ENCODE peak calls at places on chromosomes 11 and 22, in five cellular contexts. O, B, Z, F and D are unnamed samples.

GRCh38 chr22:28627791-28628190 is 51.8 kb downstream of the TTC28 start:
- DNase-seq in O (no peak), B (no peak), Z (no peak), F (no peak), D (no peak)

GRCh38 chr22:38674888-38675287 is 6.9 kb upstream of the TOMM22 start:
- DNase-seq in O (no peak), B (no peak), Z (no peak), F (no peak), D (no peak)

GRCh38 chr11:119722281-119722794 is 6.7 kb downstream of the NECTIN1 start:
- DNase-seq in O (no peak), B (no peak), Z (peak; percentile 17), F (no peak), D (peak; percentile 39)

GRCh38 chr11:81987829-81988472 is 745.7 kb downstream of the FAM181B start:
- DNase-seq in O (no peak), B (no peak), Z (peak; percentile 16), F (no peak), D (no peak)

GRCh38 chr11:107713009-107713408 is 1.2 kb upstream of the SLN start:
- DNase-seq in O (no peak), B (no peak), Z (no peak), F (no peak), D (no peak)

GRCh38 chr22:32058656-32059280 is 15.7 kb downstream of the SLC5A1 start:
- DNase-seq in O (no peak), B (no peak), Z (no peak), F (no peak), D (peak; percentile 21)

GRCh38 chr11:17389205-17389956 is 922 bp upstream of the KCNJ11 start:
- DNase-seq in O (peak; percentile 70), B (peak; percentile 66), Z (no peak), F (peak; percentile 94), D (peak; percentile 95)

GRCh38 chr11:12008790-12009616 is 577 bp upstream of the DKK3 start:
- DNase-seq in O (peak; percentile 38), B (no peak), Z (no peak), F (peak; percentile 72), D (peak; percentile 88)

GRCh38 chr11:63518548-63518947 is 12.7 kb downstream of the LGALS12 start:
- DNase-seq in O (no peak), B (no peak), Z (no peak), F (peak; percentile 18), D (no peak)

GRCh38 chr11:114813216-114813615 is 134.9 kb downstream of the NXPE2 start:
- DNase-seq in O (no peak), B (no peak), Z (no peak), F (no peak), D (no peak)

GRCh38 chr22:25114369-25115362 is 85.0 kb upstream of the CRYBB3 start:
- DNase-seq in O (peak; percentile 13), B (peak; percentile 83), Z (no peak), F (no peak), D (no peak)
- H3K4me1 ChIP-seq in O (peaks cover 22% of the 10 kb centered on the region), B (peaks cover 77% of the 10 kb centered on the region), Z (no peaks in the 10 kb centered on the region), F (peaks cover 6% of the 10 kb centered on the region), D (peaks cover 21% of the 10 kb centered on the region)

DNA sequence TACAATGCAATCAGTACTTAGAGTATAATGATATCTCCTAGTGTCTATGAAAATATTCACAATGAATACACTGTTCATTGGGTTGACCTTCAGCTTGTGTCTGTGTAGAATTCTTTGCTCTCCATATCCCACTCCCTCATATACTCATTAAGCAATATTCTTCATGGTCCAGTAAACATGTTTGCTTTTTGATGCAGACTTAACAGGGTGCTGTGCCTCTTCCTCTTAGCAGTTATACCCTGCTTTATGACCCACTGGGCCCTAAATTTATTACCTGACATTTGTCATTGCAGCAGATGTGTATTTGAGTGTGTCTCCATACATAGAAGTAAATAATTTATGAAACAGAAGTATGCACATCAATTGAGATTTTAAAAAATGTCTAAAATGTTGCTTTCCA is 352.6 kb upstream of the CCDC179 start:
- DNase-seq in O (no peak), B (no peak), Z (no peak), F (no peak), D (no peak)
- TF ChIP-seq JUNB in O (no peak), B (no peak), Z (no peak), F (no peak), D (no peak)

DNA sequence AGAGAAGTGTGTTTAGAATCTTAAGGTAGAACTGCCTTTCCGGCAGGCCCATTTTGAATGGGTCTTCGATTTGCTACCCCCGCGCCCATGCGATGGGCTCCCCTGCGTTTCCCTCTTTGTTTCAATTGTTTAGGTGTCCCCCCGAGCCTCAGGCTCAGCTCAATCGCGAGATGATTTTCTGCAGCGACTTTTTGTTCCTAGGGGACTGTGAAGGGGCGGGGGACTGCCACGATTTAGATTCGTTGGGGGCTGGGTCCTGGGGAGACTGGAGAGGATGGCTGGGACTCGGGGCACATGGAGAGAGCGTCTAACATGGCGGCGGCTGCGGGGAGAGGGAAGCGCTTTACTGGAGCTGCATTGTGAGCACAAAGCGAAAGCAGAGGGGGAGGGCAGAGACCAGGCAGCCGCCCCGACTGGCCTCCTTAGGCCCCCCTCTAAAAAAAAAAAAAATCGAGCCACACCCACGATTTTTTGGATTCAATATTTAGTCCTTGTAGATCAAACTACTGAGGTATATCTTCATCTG is 1.7 kb downstream of the CAPRIN1 start:
- DNase-seq in O (peak; percentile 82), B (peak; percentile 67), Z (no peak), F (peak; percentile 73), D (peak; percentile 78)
- H3K4me1 ChIP-seq in O (peaks cover 45% of the 10 kb centered on the region), B (peaks cover 54% of the 10 kb centered on the region), Z (no peaks in the 10 kb centered on the region), F (peaks cover 13% of the 10 kb centered on the region), D (peaks cover 40% of the 10 kb centered on the region)

DNA sequence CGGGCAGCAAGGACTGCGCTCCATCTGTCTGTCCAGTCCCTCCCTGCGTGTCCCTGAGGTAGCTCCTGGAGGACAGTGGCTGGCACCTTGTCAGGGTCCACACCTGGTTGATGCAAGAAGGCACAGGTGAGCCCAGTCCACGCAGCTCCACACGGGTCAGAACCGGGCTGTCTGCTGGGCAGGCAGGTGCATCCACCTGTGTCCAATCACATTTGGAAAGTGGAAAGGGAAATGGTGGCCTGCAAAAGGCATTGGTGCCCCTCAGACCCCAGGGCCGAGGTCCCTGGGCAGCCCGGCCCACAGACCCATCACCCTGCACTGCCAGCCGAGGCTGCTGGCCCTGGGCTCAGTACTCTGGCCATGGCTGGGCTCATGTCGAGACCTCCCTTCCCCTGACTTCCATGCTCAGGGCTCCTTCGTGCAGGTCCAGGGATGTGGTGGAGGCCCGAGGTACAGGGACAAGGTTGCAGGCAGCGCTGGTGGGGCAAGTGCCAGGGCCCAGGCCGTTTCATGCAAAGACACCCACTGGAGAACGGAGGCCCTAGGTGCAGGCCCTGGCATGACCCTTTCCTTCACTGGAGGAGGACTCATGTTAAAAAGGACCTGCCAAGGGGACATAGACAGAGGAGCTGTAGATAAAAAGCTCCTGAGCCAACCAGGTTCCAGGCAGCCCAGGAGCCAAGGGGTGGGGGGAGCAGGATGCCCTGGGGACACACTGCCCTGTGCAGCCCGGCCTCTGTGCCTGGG is 38.9 kb upstream of the TH start:
- DNase-seq in O (no peak), B (no peak), Z (no peak), F (peak; percentile 1), D (no peak)
- TF ChIP-seq JUNB in O (no peak), B (no peak), Z (no peak), F (no peak), D (no peak)

GRCh38 chr11:118010738-118011461 is 24.7 kb downstream of the IL10RA start:
- DNase-seq in O (no peak), B (no peak), Z (peak; percentile 86), F (peak; percentile 39), D (no peak)

GRCh38 chr11:118007040-118007439 is 20.8 kb downstream of the IL10RA start:
- DNase-seq in O (no peak), B (no peak), Z (no peak), F (peak; percentile 32), D (no peak)

GRCh38 chr11:118009821-118010737 is 23.9 kb downstream of the IL10RA start:
- DNase-seq in O (no peak), B (no peak), Z (no peak), F (no peak), D (no peak)

GRCh38 chr11:118006153-118006534 is 19.9 kb downstream of the IL10RA start:
- DNase-seq in O (no peak), B (no peak), Z (no peak), F (no peak), D (no peak)

GRCh38 chr11:118008271-118008903 is 22.2 kb downstream of the IL10RA start:
- DNase-seq in O (no peak), B (no peak), Z (no peak), F (no peak), D (no peak)
- H3K4me1 ChIP-seq in O (no peaks in the 10 kb centered on the region), B (peaks cover 15% of the 10 kb centered on the region), Z (peaks cover 76% of the 10 kb centered on the region), F (peaks cover 73% of the 10 kb centered on the region), D (no peaks in the 10 kb centered on the region)

GRCh38 chr11:70220136-70220535 is 17.0 kb downstream of the FADD start:
- DNase-seq in O (no peak), B (no peak), Z (no peak), F (no peak), D (no peak)
- TF ChIP-seq JUNB in O (no peak), B (no peak), Z (no peak), F (no peak), D (no peak)

GRCh38 chr22:46084376-46084775 is 66.0 kb upstream of the PPARA start:
- DNase-seq in O (no peak), B (no peak), Z (no peak), F (no peak), D (no peak)
- H3K4me1 ChIP-seq in O (peaks cover 70% of the 10 kb centered on the region), B (peaks cover 35% of the 10 kb centered on the region), Z (no peaks in the 10 kb centered on the region), F (peaks cover 66% of the 10 kb centered on the region), D (no peaks in the 10 kb centered on the region)